ENCODE peak calls at places on chromosomes 3 and 15, in four cellular contexts. W is MV-4-11; H is stimulated activated CD4-positive, alpha-beta T cell treated with anti-CD3 and anti-CD28 coated beads, Interleukin-2, amount 100 ng/mL, for 48 hours; F is NCI-H1105 treated with DMSO at 0.1 percent for 48 hours. B is an unnamed sample.

GRCh38 chr3:138468451-138468850 is 34.0 kb downstream of the ESYT3 start:
- DNase-seq in W (no peak), H (no peak), F (no peak), B (no peak)

GRCh38 chr15:26372712-26373111 is 400.2 kb downstream of the GABRB3 start:
- DNase-seq in W (no peak), H (no peak), F (no peak), B (no peak)

GRCh38 chr3:141231923-141232861 is 567 bp downstream of the PXYLP1 start:
- DNase-seq in W (no peak), H (no peak), F (peak; percentile 60), B (no peak)

GRCh38 chr3:135089451-135089850 is 294.4 kb downstream of the EPHB1 start:
- DNase-seq in W (no peak), H (no peak), F (no peak), B (no peak)

GRCh38 chr3:160611141-160611540 is 45.8 kb upstream of the KPNA4 start:
- DNase-seq in W (no peak), H (no peak), F (no peak), B (no peak)

GRCh38 chr3:124985358-124985757 is 50.8 kb upstream of the MUC13 start:
- DNase-seq in W (peak; percentile 72), H (no peak), F (no peak), B (peak; percentile 85)

GRCh38 chr3:48492461-48493202 is 11.3 kb downstream of the SHISA5 start:
- DNase-seq in W (peak; percentile 97), H (no peak), F (no peak), B (no peak)

GRCh38 chr3:76365284-76365683 is 579.9 kb upstream of the ZNF717 start:
- DNase-seq in W (no peak), H (no peak), F (no peak), B (no peak)

GRCh38 chr15:76393614-76394013 is 57.0 kb downstream of the ISL2 start:
- DNase-seq in W (no peak), H (no peak), F (peak; percentile 84), B (peak; percentile 5)

GRCh38 chr15:55791576-55792400 is 48.8 kb upstream of the PRTG start:
- DNase-seq in W (peak; percentile 10), H (no peak), F (peak; percentile 56), B (peak; percentile 75)

GRCh38 chr3:103698646-103699045 is 1263.8 kb downstream of the ZPLD1 start:
- DNase-seq in W (no peak), H (no peak), F (no peak), B (no peak)